ENCODE peak calls at places on chromosomes 11 and 22, in eight cellular contexts. One of them, this sample, is unnamed. For H3K9me3, the result is how much of the 10 kb centered on the place peaks cover.

GRCh38 chr11:85947431-85948272 is 92.5 kb downstream of the CCDC83 start:
- DNase-seq in lower lobe of right lung: no peak
- DNase-seq in PC-3: peak
- DNase-seq in tibial nerve: peak
- DNase-seq in Caco-2: no peak
- DNase-seq in adrenal gland: peak
- DNase-seq in OCI-LY7: no peak
- DNase-seq in mucosa of descending colon: peak
- DNase-seq in this sample: no peak

GRCh38 chr22:29079218-29079901 is 6.5 kb downstream of the KREMEN1 start:
- DNase-seq in lower lobe of right lung: no peak
- DNase-seq in PC-3: peak
- DNase-seq in tibial nerve: no peak
- DNase-seq in Caco-2: no peak
- DNase-seq in adrenal gland: no peak
- DNase-seq in OCI-LY7: no peak
- DNase-seq in mucosa of descending colon: peak
- DNase-seq in this sample: no peak

GRCh38 chr22:32317524-32317923 is 40.1 kb upstream of the RFPL3 start:
- DNase-seq in lower lobe of right lung: no peak
- DNase-seq in PC-3: no peak
- DNase-seq in tibial nerve: no peak
- DNase-seq in Caco-2: no peak
- DNase-seq in adrenal gland: no peak
- DNase-seq in OCI-LY7: no peak
- DNase-seq in mucosa of descending colon: no peak
- DNase-seq in this sample: no peak

GRCh38 chr22:44159811-44160210 is 20.9 kb upstream of the PARVG start:
- DNase-seq in lower lobe of right lung: no peak
- DNase-seq in PC-3: no peak
- DNase-seq in tibial nerve: no peak
- DNase-seq in Caco-2: no peak
- DNase-seq in adrenal gland: no peak
- DNase-seq in OCI-LY7: no peak
- DNase-seq in mucosa of descending colon: no peak
- DNase-seq in this sample: no peak

GRCh38 chr22:42434748-42435425 is 2.7 kb upstream of the NFAM1 start:
- DNase-seq in lower lobe of right lung: no peak
- DNase-seq in PC-3: no peak
- DNase-seq in tibial nerve: no peak
- DNase-seq in Caco-2: no peak
- DNase-seq in adrenal gland: no peak
- DNase-seq in OCI-LY7: no peak
- DNase-seq in mucosa of descending colon: no peak
- DNase-seq in this sample: no peak

GRCh38 chr22:35172452-35172851 is 84.8 kb upstream of the HMGXB4 start:
- DNase-seq in lower lobe of right lung: no peak
- DNase-seq in PC-3: no peak
- DNase-seq in tibial nerve: no peak
- DNase-seq in Caco-2: no peak
- DNase-seq in adrenal gland: no peak
- DNase-seq in OCI-LY7: no peak
- DNase-seq in mucosa of descending colon: no peak
- DNase-seq in this sample: no peak

GRCh38 chr22:22753526-22754267 is 109.3 kb downstream of the GGTLC2 start:
- DNase-seq in lower lobe of right lung: no peak
- DNase-seq in PC-3: peak
- DNase-seq in tibial nerve: peak
- DNase-seq in Caco-2: peak
- DNase-seq in adrenal gland: peak
- DNase-seq in OCI-LY7: peak
- DNase-seq in mucosa of descending colon: peak
- DNase-seq in this sample: peak

GRCh38 chr11:46918087-46918751 is at the start of gene LRP4:
- DNase-seq in lower lobe of right lung: no peak
- DNase-seq in PC-3: no peak
- DNase-seq in tibial nerve: no peak
- DNase-seq in Caco-2: peak
- DNase-seq in adrenal gland: peak
- DNase-seq in OCI-LY7: peak
- DNase-seq in mucosa of descending colon: peak
- DNase-seq in this sample: peak

GRCh38 chr11:44958165-44958564 is 7.5 kb upstream of the TP53I11 start:
- DNase-seq in lower lobe of right lung: no peak
- DNase-seq in PC-3: no peak
- DNase-seq in tibial nerve: no peak
- DNase-seq in Caco-2: no peak
- DNase-seq in adrenal gland: no peak
- DNase-seq in OCI-LY7: no peak
- DNase-seq in mucosa of descending colon: peak
- DNase-seq in this sample: no peak

GRCh38 chr11:63770763-63771162 is 2.2 kb upstream of the ZFTA start:
- DNase-seq in lower lobe of right lung: no peak
- DNase-seq in PC-3: no peak
- DNase-seq in tibial nerve: no peak
- DNase-seq in Caco-2: no peak
- DNase-seq in adrenal gland: no peak
- DNase-seq in OCI-LY7: no peak
- DNase-seq in mucosa of descending colon: no peak
- DNase-seq in this sample: no peak

GRCh38 chr22:40334899-40335298 is 11.4 kb upstream of the ADSL start:
- DNase-seq in lower lobe of right lung: no peak
- DNase-seq in PC-3: no peak
- DNase-seq in tibial nerve: no peak
- DNase-seq in Caco-2: no peak
- DNase-seq in adrenal gland: no peak
- DNase-seq in OCI-LY7: no peak
- DNase-seq in mucosa of descending colon: no peak
- DNase-seq in this sample: no peak

GRCh38 chr11:103673773-103674172 is 362.7 kb upstream of the DDI1 start:
- DNase-seq in lower lobe of right lung: no peak
- DNase-seq in PC-3: peak
- DNase-seq in tibial nerve: no peak
- DNase-seq in Caco-2: no peak
- DNase-seq in adrenal gland: no peak
- DNase-seq in OCI-LY7: no peak
- DNase-seq in mucosa of descending colon: no peak
- DNase-seq in this sample: no peak

GRCh38 chr22:46088541-46089311 is 61.6 kb upstream of the PPARA start:
- DNase-seq in lower lobe of right lung: peak
- DNase-seq in PC-3: no peak
- DNase-seq in tibial nerve: no peak
- DNase-seq in Caco-2: peak
- DNase-seq in adrenal gland: peak
- DNase-seq in OCI-LY7: no peak
- DNase-seq in mucosa of descending colon: no peak
- DNase-seq in this sample: no peak

GRCh38 chr11:2512431-2513407 is 67.9 kb downstream of the KCNQ1 start:
- DNase-seq in lower lobe of right lung: peak
- DNase-seq in PC-3: no peak
- DNase-seq in tibial nerve: no peak
- DNase-seq in Caco-2: peak
- DNase-seq in adrenal gland: peak
- DNase-seq in OCI-LY7: no peak
- DNase-seq in mucosa of descending colon: no peak
- DNase-seq in this sample: peak

GRCh38 chr22:39205344-39206021 is 39.3 kb downstream of the PDGFB start:
- DNase-seq in lower lobe of right lung: peak
- DNase-seq in PC-3: peak
- DNase-seq in tibial nerve: no peak
- DNase-seq in Caco-2: peak
- DNase-seq in adrenal gland: peak
- DNase-seq in OCI-LY7: no peak
- DNase-seq in mucosa of descending colon: no peak
- DNase-seq in this sample: peak

GRCh38 chr11:17556999-17557398 is 9.9 kb downstream of the OTOG start:
- DNase-seq in lower lobe of right lung: no peak
- DNase-seq in PC-3: no peak
- DNase-seq in tibial nerve: no peak
- DNase-seq in Caco-2: peak
- DNase-seq in adrenal gland: no peak
- DNase-seq in OCI-LY7: no peak
- DNase-seq in mucosa of descending colon: no peak
- DNase-seq in this sample: no peak

GRCh38 chr11:33557201-33557600 is 143.4 kb downstream of the C11orf91 start:
- DNase-seq in lower lobe of right lung: no peak
- DNase-seq in PC-3: peak
- DNase-seq in tibial nerve: no peak
- DNase-seq in Caco-2: no peak
- DNase-seq in adrenal gland: no peak
- DNase-seq in OCI-LY7: no peak
- DNase-seq in mucosa of descending colon: no peak
- DNase-seq in this sample: no peak

GRCh38 chr22:33418483-33418882 is 360.3 kb upstream of the SYN3 start:
- DNase-seq in lower lobe of right lung: no peak
- DNase-seq in PC-3: no peak
- DNase-seq in tibial nerve: no peak
- DNase-seq in Caco-2: no peak
- DNase-seq in adrenal gland: no peak
- DNase-seq in OCI-LY7: no peak
- DNase-seq in mucosa of descending colon: no peak
- DNase-seq in this sample: no peak

GRCh38 chr22:22662095-22662494 is 17.7 kb downstream of the GGTLC2 start:
- DNase-seq in lower lobe of right lung: no peak
- DNase-seq in PC-3: no peak
- DNase-seq in tibial nerve: no peak
- DNase-seq in Caco-2: no peak
- DNase-seq in adrenal gland: no peak
- DNase-seq in OCI-LY7: no peak
- DNase-seq in mucosa of descending colon: no peak
- DNase-seq in this sample: no peak

GRCh38 chr11:26021026-26021425 is 310.9 kb upstream of the ANO3 start:
- DNase-seq in lower lobe of right lung: no peak
- DNase-seq in PC-3: no peak
- DNase-seq in tibial nerve: no peak
- DNase-seq in Caco-2: no peak
- DNase-seq in adrenal gland: no peak
- DNase-seq in OCI-LY7: no peak
- DNase-seq in mucosa of descending colon: no peak
- DNase-seq in this sample: no peak

DNA sequence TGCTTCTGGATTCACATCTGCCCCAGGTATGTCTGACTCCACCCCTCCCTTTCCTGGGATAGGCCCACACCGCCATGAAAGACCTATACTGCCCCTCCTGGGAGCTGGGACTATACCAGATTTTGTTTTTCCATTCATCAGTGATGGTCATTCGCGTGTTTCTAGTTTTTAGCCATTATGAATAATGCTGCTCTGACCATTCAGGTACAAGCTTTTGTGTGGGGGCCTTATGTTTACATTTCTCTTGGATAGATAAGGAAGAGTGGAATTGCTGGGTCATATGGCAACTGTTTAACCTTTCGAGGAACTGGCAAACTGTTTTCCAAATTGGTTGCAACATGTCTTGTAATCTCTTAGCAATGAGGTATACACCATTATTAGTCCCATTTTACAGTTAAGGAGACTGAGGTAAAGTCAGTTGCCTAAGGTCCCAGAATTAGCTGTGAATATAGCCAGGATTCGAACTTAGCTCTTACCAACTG is 1.2 kb upstream of the TBC1D10A start:
- DNase-seq in lower lobe of right lung: no peak
- DNase-seq in PC-3: peak
- DNase-seq in tibial nerve: no peak
- DNase-seq in Caco-2: peak
- DNase-seq in adrenal gland: no peak
- DNase-seq in OCI-LY7: peak
- DNase-seq in mucosa of descending colon: no peak
- DNase-seq in this sample: no peak
- TF ChIP-seq CTCF in lower lobe of right lung: no peak
- TF ChIP-seq CTCF in PC-3: peak
- TF ChIP-seq CTCF in tibial nerve: no peak
- TF ChIP-seq CTCF in Caco-2: peak
- TF ChIP-seq CTCF in adrenal gland: no peak
- TF ChIP-seq CTCF in OCI-LY7: peak
- TF ChIP-seq CTCF in mucosa of descending colon: no peak
- TF ChIP-seq CTCF in this sample: no peak

GRCh38 chr22:48628891-48629559 is 1198.6 kb downstream of the BRD1 start:
- DNase-seq in lower lobe of right lung: no peak
- DNase-seq in PC-3: no peak
- DNase-seq in tibial nerve: no peak
- DNase-seq in Caco-2: no peak
- DNase-seq in adrenal gland: no peak
- DNase-seq in OCI-LY7: no peak
- DNase-seq in mucosa of descending colon: no peak
- DNase-seq in this sample: no peak

GRCh38 chr22:48631288-48631687 is 1196.4 kb downstream of the BRD1 start:
- DNase-seq in lower lobe of right lung: no peak
- DNase-seq in PC-3: no peak
- DNase-seq in tibial nerve: no peak
- DNase-seq in Caco-2: no peak
- DNase-seq in adrenal gland: no peak
- DNase-seq in OCI-LY7: no peak
- DNase-seq in mucosa of descending colon: no peak
- DNase-seq in this sample: no peak

GRCh38 chr22:48630848-48631247 is 1196.8 kb downstream of the BRD1 start:
- DNase-seq in lower lobe of right lung: no peak
- DNase-seq in PC-3: no peak
- DNase-seq in tibial nerve: no peak
- DNase-seq in Caco-2: no peak
- DNase-seq in adrenal gland: no peak
- DNase-seq in OCI-LY7: no peak
- DNase-seq in mucosa of descending colon: no peak
- DNase-seq in this sample: no peak

GRCh38 chr22:48629631-48630443 is 1197.8 kb downstream of the BRD1 start:
- DNase-seq in lower lobe of right lung: no peak
- DNase-seq in PC-3: no peak
- DNase-seq in tibial nerve: no peak
- DNase-seq in Caco-2: no peak
- DNase-seq in adrenal gland: no peak
- DNase-seq in OCI-LY7: no peak
- DNase-seq in mucosa of descending colon: no peak
- DNase-seq in this sample: no peak

GRCh38 chr22:48630444-48630777 is 1197.3 kb downstream of the BRD1 start:
- DNase-seq in lower lobe of right lung: no peak
- DNase-seq in PC-3: no peak
- DNase-seq in tibial nerve: no peak
- DNase-seq in Caco-2: no peak
- DNase-seq in adrenal gland: no peak
- DNase-seq in OCI-LY7: no peak
- DNase-seq in mucosa of descending colon: no peak
- DNase-seq in this sample: no peak
- H3K9me3 ChIP-seq in lower lobe of right lung: under half
- H3K9me3 ChIP-seq in PC-3: under half
- H3K9me3 ChIP-seq in tibial nerve: under half
- H3K9me3 ChIP-seq in Caco-2: under half
- H3K9me3 ChIP-seq in adrenal gland: under half
- H3K9me3 ChIP-seq in OCI-LY7: under half
- H3K9me3 ChIP-seq in mucosa of descending colon: under half
- H3K9me3 ChIP-seq in this sample: under half

GRCh38 chr11:128354476-128354875 is 232.9 kb downstream of the ETS1 start:
- DNase-seq in lower lobe of right lung: no peak
- DNase-seq in PC-3: peak
- DNase-seq in tibial nerve: no peak
- DNase-seq in Caco-2: no peak
- DNase-seq in adrenal gland: no peak
- DNase-seq in OCI-LY7: no peak
- DNase-seq in mucosa of descending colon: no peak
- DNase-seq in this sample: no peak
- TF ChIP-seq CTCF in lower lobe of right lung: no peak
- TF ChIP-seq CTCF in PC-3: no peak
- TF ChIP-seq CTCF in tibial nerve: no peak
- TF ChIP-seq CTCF in Caco-2: no peak
- TF ChIP-seq CTCF in adrenal gland: no peak
- TF ChIP-seq CTCF in OCI-LY7: no peak
- TF ChIP-seq CTCF in mucosa of descending colon: no peak
- TF ChIP-seq CTCF in this sample: no peak

GRCh38 chr11:100639140-100639539 is 47.9 kb upstream of the ARHGAP42 start:
- DNase-seq in lower lobe of right lung: no peak
- DNase-seq in PC-3: no peak
- DNase-seq in tibial nerve: no peak
- DNase-seq in Caco-2: no peak
- DNase-seq in adrenal gland: peak
- DNase-seq in OCI-LY7: no peak
- DNase-seq in mucosa of descending colon: peak
- DNase-seq in this sample: no peak
- H3K9me3 ChIP-seq in lower lobe of right lung: under half
- H3K9me3 ChIP-seq in PC-3: under half
- H3K9me3 ChIP-seq in tibial nerve: under half
- H3K9me3 ChIP-seq in Caco-2: under half
- H3K9me3 ChIP-seq in adrenal gland: under half
- H3K9me3 ChIP-seq in OCI-LY7: under half
- H3K9me3 ChIP-seq in mucosa of descending colon: under half
- H3K9me3 ChIP-seq in this sample: under half